ENCODE peak calls at places on chromosomes 16 and 17, in four cellular contexts. One of them, this sample, is unnamed.

GRCh38 chr16:23690771-23691482 is 12.2 kb downstream of the PLK1 start:
- DNase-seq in AG09309: no peak
- DNase-seq in brain microvascular endothelial cell: no peak
- DNase-seq in HFFc6: no peak
- DNase-seq in this sample: no peak

GRCh38 chr17:57207396-57207795 is 48.9 kb upstream of the MSI2 start:
- DNase-seq in AG09309: no peak
- DNase-seq in brain microvascular endothelial cell: no peak
- DNase-seq in HFFc6: no peak
- DNase-seq in this sample: no peak

GRCh38 chr16:30748634-30749445 is 615 bp downstream of the PHKG2 start:
- DNase-seq in AG09309: no peak
- DNase-seq in brain microvascular endothelial cell: peak
- DNase-seq in HFFc6: peak
- DNase-seq in this sample: no peak

GRCh38 chr17:49315551-49315951 is 46.5 kb downstream of the ZNF652 start:
- DNase-seq in AG09309: peak
- DNase-seq in brain microvascular endothelial cell: peak
- DNase-seq in HFFc6: peak
- DNase-seq in this sample: peak

GRCh38 chr17:63635313-63635712 is 13.1 kb downstream of the MAP3K3 start:
- DNase-seq in AG09309: no peak
- DNase-seq in brain microvascular endothelial cell: no peak
- DNase-seq in HFFc6: no peak
- DNase-seq in this sample: no peak

GRCh38 chr16:27735031-27735430 is 185.1 kb downstream of the KATNIP start:
- DNase-seq in AG09309: no peak
- DNase-seq in brain microvascular endothelial cell: no peak
- DNase-seq in HFFc6: no peak
- DNase-seq in this sample: no peak

GRCh38 chr16:88783391-88784073 is 1.5 kb downstream of the PIEZO1 start:
- DNase-seq in AG09309: no peak
- DNase-seq in brain microvascular endothelial cell: no peak
- DNase-seq in HFFc6: no peak
- DNase-seq in this sample: no peak

GRCh38 chr17:14092808-14093207 is 23.5 kb downstream of the COX10 start:
- DNase-seq in AG09309: no peak
- DNase-seq in brain microvascular endothelial cell: no peak
- DNase-seq in HFFc6: peak
- DNase-seq in this sample: no peak

GRCh38 chr17:60704170-60704569 is 26.5 kb downstream of the BCAS3 start:
- DNase-seq in AG09309: no peak
- DNase-seq in brain microvascular endothelial cell: no peak
- DNase-seq in HFFc6: no peak
- DNase-seq in this sample: no peak

GRCh38 chr16:89732918-89733242 is 11.5 kb downstream of the ZNF276 start:
- DNase-seq in AG09309: no peak
- DNase-seq in brain microvascular endothelial cell: no peak
- DNase-seq in HFFc6: no peak
- DNase-seq in this sample: no peak

GRCh38 chr17:61496174-61496956 is 44.1 kb downstream of the TBX4 start:
- DNase-seq in AG09309: no peak
- DNase-seq in brain microvascular endothelial cell: no peak
- DNase-seq in HFFc6: no peak
- DNase-seq in this sample: no peak

GRCh38 chr17:42639484-42640474 is 19.3 kb upstream of the TUBG2 start:
- DNase-seq in AG09309: no peak
- DNase-seq in brain microvascular endothelial cell: no peak
- DNase-seq in HFFc6: no peak
- DNase-seq in this sample: no peak

GRCh38 chr17:6374761-6375312 is 60.1 kb downstream of the AIPL1 start:
- DNase-seq in AG09309: no peak
- DNase-seq in brain microvascular endothelial cell: peak
- DNase-seq in HFFc6: peak
- DNase-seq in this sample: no peak

GRCh38 chr17:63295288-63295687 is 150.8 kb downstream of the CYB561 start:
- DNase-seq in AG09309: no peak
- DNase-seq in brain microvascular endothelial cell: peak
- DNase-seq in HFFc6: no peak
- DNase-seq in this sample: no peak

GRCh38 chr17:47895254-47895855 is 681 bp upstream of the SP2 start:
- DNase-seq in AG09309: no peak
- DNase-seq in brain microvascular endothelial cell: no peak
- DNase-seq in HFFc6: peak
- DNase-seq in this sample: no peak

GRCh38 chr17:65401581-65401980 is 159.9 kb downstream of the AXIN2 start:
- DNase-seq in AG09309: no peak
- DNase-seq in brain microvascular endothelial cell: no peak
- DNase-seq in HFFc6: no peak
- DNase-seq in this sample: no peak

GRCh38 chr17:43570518-43570928 is 24.4 kb upstream of the ETV4 start:
- DNase-seq in AG09309: no peak
- DNase-seq in brain microvascular endothelial cell: peak
- DNase-seq in HFFc6: peak
- DNase-seq in this sample: peak

GRCh38 chr16:8796469-8797363 is 723 bp downstream of the TMEM186 start:
- DNase-seq in AG09309: no peak
- DNase-seq in brain microvascular endothelial cell: no peak
- DNase-seq in HFFc6: no peak
- DNase-seq in this sample: no peak
- TF ChIP-seq CTCF in AG09309: no peak
- TF ChIP-seq CTCF in brain microvascular endothelial cell: no peak
- TF ChIP-seq CTCF in HFFc6: peak
- TF ChIP-seq CTCF in this sample: no peak

GRCh38 chr17:76088041-76088867 is 9.3 kb downstream of the ZACN start:
- DNase-seq in AG09309: no peak
- DNase-seq in brain microvascular endothelial cell: no peak
- DNase-seq in HFFc6: no peak
- DNase-seq in this sample: no peak
- TF ChIP-seq CTCF in AG09309: no peak
- TF ChIP-seq CTCF in brain microvascular endothelial cell: peak
- TF ChIP-seq CTCF in HFFc6: peak
- TF ChIP-seq CTCF in this sample: no peak

DNA sequence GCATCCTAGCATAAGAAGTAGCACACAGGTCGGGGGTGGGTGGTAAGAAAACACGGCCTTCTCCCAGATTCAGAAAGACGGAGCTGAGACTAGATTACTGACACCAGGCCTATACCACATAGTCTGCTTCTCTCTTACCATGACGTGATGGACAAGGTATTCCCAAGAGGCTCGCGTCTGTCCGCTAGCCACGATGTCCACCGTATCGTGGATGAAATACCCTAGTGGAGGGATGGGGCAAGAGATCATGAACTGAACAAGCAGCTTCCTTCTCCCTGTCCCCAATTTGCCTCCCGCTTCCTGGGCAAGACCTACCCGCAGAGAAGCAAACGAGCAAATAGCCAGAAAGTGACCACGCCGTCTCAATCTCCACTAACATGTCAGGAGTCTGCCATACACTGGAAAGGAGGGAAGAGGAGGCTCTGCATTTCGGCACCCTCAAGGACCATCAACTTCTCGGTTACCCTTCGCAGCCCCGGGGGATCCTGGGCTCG is 820 bp downstream of the TLCD1 start:
- DNase-seq in AG09309: no peak
- DNase-seq in brain microvascular endothelial cell: peak
- DNase-seq in HFFc6: peak
- DNase-seq in this sample: no peak
- TF ChIP-seq CTCF in AG09309: peak
- TF ChIP-seq CTCF in brain microvascular endothelial cell: peak
- TF ChIP-seq CTCF in HFFc6: peak
- TF ChIP-seq CTCF in this sample: no peak

GRCh38 chr16:7421578-7421977 is 88.9 kb downstream of the RBFOX1 start:
- DNase-seq in AG09309: no peak
- DNase-seq in brain microvascular endothelial cell: no peak
- DNase-seq in HFFc6: no peak
- DNase-seq in this sample: no peak

GRCh38 chr16:7420843-7421242 is 88.2 kb downstream of the RBFOX1 start:
- DNase-seq in AG09309: no peak
- DNase-seq in brain microvascular endothelial cell: no peak
- DNase-seq in HFFc6: no peak
- DNase-seq in this sample: no peak

GRCh38 chr16:7423436-7423941 is 90.8 kb downstream of the RBFOX1 start:
- DNase-seq in AG09309: no peak
- DNase-seq in brain microvascular endothelial cell: no peak
- DNase-seq in HFFc6: no peak
- DNase-seq in this sample: no peak

GRCh38 chr16:7422489-7422888 is 89.8 kb downstream of the RBFOX1 start:
- DNase-seq in AG09309: no peak
- DNase-seq in brain microvascular endothelial cell: no peak
- DNase-seq in HFFc6: no peak
- DNase-seq in this sample: no peak
- TF ChIP-seq CTCF in AG09309: no peak
- TF ChIP-seq CTCF in brain microvascular endothelial cell: no peak
- TF ChIP-seq CTCF in HFFc6: no peak
- TF ChIP-seq CTCF in this sample: no peak

DNA sequence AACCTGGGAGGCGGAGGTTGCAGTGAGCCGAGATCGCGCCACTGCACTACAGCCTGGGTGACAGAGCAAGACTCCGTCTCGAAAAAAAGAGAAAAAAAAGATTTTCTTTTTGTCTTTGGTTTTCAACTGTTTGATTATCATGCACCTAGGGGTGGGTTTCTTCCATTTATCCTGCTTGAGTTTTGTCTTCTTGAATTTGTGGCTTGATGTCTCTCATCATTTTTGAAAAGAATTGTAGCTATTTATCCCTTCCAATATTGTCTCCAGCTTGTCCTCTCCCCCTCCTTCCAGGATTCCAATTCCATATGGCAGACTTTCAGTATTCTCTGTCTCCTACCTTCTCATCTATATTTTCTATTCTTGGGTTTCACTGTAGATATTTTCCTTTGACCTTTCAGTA is 7.8 kb downstream of the B9D1 start:
- DNase-seq in AG09309: no peak
- DNase-seq in brain microvascular endothelial cell: no peak
- DNase-seq in HFFc6: no peak
- DNase-seq in this sample: no peak
- TF ChIP-seq CTCF in AG09309: no peak
- TF ChIP-seq CTCF in brain microvascular endothelial cell: no peak
- TF ChIP-seq CTCF in HFFc6: no peak
- TF ChIP-seq CTCF in this sample: no peak

GRCh38 chr17:76154935-76155845 is 14.1 kb upstream of the FOXJ1 start:
- DNase-seq in AG09309: no peak
- DNase-seq in brain microvascular endothelial cell: no peak
- DNase-seq in HFFc6: no peak
- DNase-seq in this sample: no peak

GRCh38 chr17:76153202-76153601 is 12.2 kb upstream of the FOXJ1 start:
- DNase-seq in AG09309: no peak
- DNase-seq in brain microvascular endothelial cell: no peak
- DNase-seq in HFFc6: no peak
- DNase-seq in this sample: no peak

GRCh38 chr17:76154292-76154691 is 13.2 kb upstream of the FOXJ1 start:
- DNase-seq in AG09309: no peak
- DNase-seq in brain microvascular endothelial cell: no peak
- DNase-seq in HFFc6: no peak
- DNase-seq in this sample: no peak

GRCh38 chr17:76152580-76152979 is 11.5 kb upstream of the FOXJ1 start:
- DNase-seq in AG09309: no peak
- DNase-seq in brain microvascular endothelial cell: no peak
- DNase-seq in HFFc6: no peak
- DNase-seq in this sample: no peak

DNA sequence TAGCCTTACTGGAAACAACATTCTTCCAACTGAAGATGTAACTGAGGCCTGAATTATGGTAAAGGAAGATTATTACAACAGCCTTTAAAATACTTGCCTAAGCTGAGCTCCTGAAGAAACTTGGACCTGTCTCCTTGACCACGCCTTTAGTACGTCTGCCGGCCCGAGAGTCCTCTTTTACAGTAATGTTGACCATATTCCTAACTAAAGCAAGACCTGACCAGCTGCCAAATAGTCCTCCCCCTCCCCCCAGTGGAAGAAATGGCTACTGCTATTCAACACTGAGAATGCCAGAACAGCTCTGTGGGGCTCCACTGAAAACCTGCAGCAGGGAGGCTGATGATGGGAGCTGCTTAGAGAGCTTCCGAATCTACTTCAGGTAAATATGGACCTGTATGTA is 12.6 kb upstream of the FOXJ1 start:
- DNase-seq in AG09309: no peak
- DNase-seq in brain microvascular endothelial cell: peak
- DNase-seq in HFFc6: peak
- DNase-seq in this sample: no peak
- TF ChIP-seq CTCF in AG09309: peak
- TF ChIP-seq CTCF in brain microvascular endothelial cell: peak
- TF ChIP-seq CTCF in HFFc6: peak
- TF ChIP-seq CTCF in this sample: no peak

GRCh38 chr16:86073103-86073625 is 174.2 kb downstream of the IRF8 start:
- DNase-seq in AG09309: no peak
- DNase-seq in brain microvascular endothelial cell: no peak
- DNase-seq in HFFc6: no peak
- DNase-seq in this sample: no peak
- TF ChIP-seq CTCF in AG09309: no peak
- TF ChIP-seq CTCF in brain microvascular endothelial cell: no peak
- TF ChIP-seq CTCF in HFFc6: peak
- TF ChIP-seq CTCF in this sample: no peak

GRCh38 chr16:54054237-54054780 is 232.3 kb downstream of the IRX3 start:
- DNase-seq in AG09309: no peak
- DNase-seq in brain microvascular endothelial cell: no peak
- DNase-seq in HFFc6: no peak
- DNase-seq in this sample: no peak

GRCh38 chr16:54055191-54055590 is 231.4 kb downstream of the IRX3 start:
- DNase-seq in AG09309: no peak
- DNase-seq in brain microvascular endothelial cell: no peak
- DNase-seq in HFFc6: no peak
- DNase-seq in this sample: no peak

GRCh38 chr16:54050281-54051210 is 236.0 kb downstream of the IRX3 start:
- DNase-seq in AG09309: peak
- DNase-seq in brain microvascular endothelial cell: no peak
- DNase-seq in HFFc6: no peak
- DNase-seq in this sample: no peak

GRCh38 chr16:54051821-54052220 is 234.8 kb downstream of the IRX3 start:
- DNase-seq in AG09309: no peak
- DNase-seq in brain microvascular endothelial cell: no peak
- DNase-seq in HFFc6: no peak
- DNase-seq in this sample: no peak

DNA sequence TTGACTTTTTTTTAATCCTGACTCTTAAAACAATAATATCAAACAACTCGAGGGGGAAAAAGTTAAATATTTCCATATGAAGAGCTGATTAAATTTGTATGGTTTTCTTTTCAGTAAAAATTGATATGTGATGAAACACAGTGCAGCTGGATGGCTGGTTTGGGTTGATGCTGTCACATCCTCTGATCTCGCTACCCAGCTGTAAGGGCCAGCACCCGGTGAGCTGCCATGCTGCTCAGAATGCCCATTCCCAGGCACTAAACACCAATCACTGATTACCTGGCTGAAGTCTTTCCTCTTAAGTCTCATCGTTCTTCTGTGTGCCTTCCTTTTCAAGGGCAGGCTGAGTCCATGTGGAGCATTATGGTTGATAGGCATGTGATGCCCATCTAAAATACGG is 234.3 kb downstream of the IRX3 start:
- DNase-seq in AG09309: no peak
- DNase-seq in brain microvascular endothelial cell: no peak
- DNase-seq in HFFc6: no peak
- DNase-seq in this sample: no peak
- TF ChIP-seq CTCF in AG09309: no peak
- TF ChIP-seq CTCF in brain microvascular endothelial cell: no peak
- TF ChIP-seq CTCF in HFFc6: no peak
- TF ChIP-seq CTCF in this sample: no peak

GRCh38 chr17:19012171-19013080 is 7.9 kb upstream of the FAM83G start:
- DNase-seq in AG09309: no peak
- DNase-seq in brain microvascular endothelial cell: no peak
- DNase-seq in HFFc6: no peak
- DNase-seq in this sample: no peak
- TF ChIP-seq CTCF in AG09309: no peak
- TF ChIP-seq CTCF in brain microvascular endothelial cell: no peak
- TF ChIP-seq CTCF in HFFc6: no peak
- TF ChIP-seq CTCF in this sample: no peak

GRCh38 chr17:79154951-79155557 is 80.4 kb downstream of the ENGASE start:
- DNase-seq in AG09309: no peak
- DNase-seq in brain microvascular endothelial cell: no peak
- DNase-seq in HFFc6: no peak
- DNase-seq in this sample: no peak
- TF ChIP-seq CTCF in AG09309: no peak
- TF ChIP-seq CTCF in brain microvascular endothelial cell: no peak
- TF ChIP-seq CTCF in HFFc6: no peak
- TF ChIP-seq CTCF in this sample: no peak